ENCODE peak calls at places on chromosomes 7 and 10, in seven cellular contexts. One of them, this sample, is unnamed. For H3K4me1, the result is how much of the 10 kb centered on the place peaks cover.

GRCh38 chr10:126250527-126251310 is 137.6 kb downstream of the ADAM12 start:
- DNase-seq in esophagus squamous epithelium: no peak
- DNase-seq in heart right ventricle: no peak
- DNase-seq in adrenal gland: no peak
- DNase-seq in vagina: peak
- DNase-seq in NT2/D1: no peak
- DNase-seq in fibroblast of lung: no peak
- DNase-seq in this sample: no peak

GRCh38 chr10:52106895-52107294 is 207.2 kb upstream of the DKK1 start:
- DNase-seq in NT2/D1: no peak
- DNase-seq in adrenal gland: no peak
- DNase-seq in vagina: no peak
- DNase-seq in heart right ventricle: no peak
- DNase-seq in fibroblast of lung: no peak
- DNase-seq in esophagus squamous epithelium: no peak
- DNase-seq in this sample: no peak

GRCh38 chr7:39624202-39624807 is 933 bp downstream of the RALA start:
- DNase-seq in adrenal gland: peak
- DNase-seq in fibroblast of lung: peak
- DNase-seq in heart right ventricle: no peak
- DNase-seq in esophagus squamous epithelium: no peak
- DNase-seq in NT2/D1: no peak
- DNase-seq in vagina: no peak
- DNase-seq in this sample: peak

GRCh38 chr7:73811760-73812168 is 19.0 kb upstream of the CLDN4 start:
- DNase-seq in esophagus squamous epithelium: no peak
- DNase-seq in heart right ventricle: peak
- DNase-seq in vagina: peak
- DNase-seq in fibroblast of lung: peak
- DNase-seq in NT2/D1: peak
- DNase-seq in adrenal gland: peak
- DNase-seq in this sample: peak

GRCh38 chr7:68107256-68107655 is 1110.6 kb downstream of the TYW1 start:
- DNase-seq in vagina: no peak
- DNase-seq in esophagus squamous epithelium: no peak
- DNase-seq in NT2/D1: no peak
- DNase-seq in fibroblast of lung: peak
- DNase-seq in heart right ventricle: no peak
- DNase-seq in adrenal gland: no peak
- DNase-seq in this sample: no peak

GRCh38 chr7:4790078-4790465 is 14.6 kb downstream of the AP5Z1 start:
- DNase-seq in heart right ventricle: no peak
- DNase-seq in esophagus squamous epithelium: no peak
- DNase-seq in fibroblast of lung: no peak
- DNase-seq in adrenal gland: no peak
- DNase-seq in NT2/D1: no peak
- DNase-seq in vagina: no peak
- DNase-seq in this sample: no peak

GRCh38 chr10:74293686-74294365 is 142.8 kb downstream of the ADK start:
- DNase-seq in fibroblast of lung: peak
- DNase-seq in NT2/D1: no peak
- DNase-seq in adrenal gland: no peak
- DNase-seq in heart right ventricle: no peak
- DNase-seq in esophagus squamous epithelium: no peak
- DNase-seq in vagina: no peak
- DNase-seq in this sample: peak

GRCh38 chr7:128550920-128551319 is 74.4 kb downstream of the METTL2B start:
- DNase-seq in fibroblast of lung: no peak
- DNase-seq in adrenal gland: no peak
- DNase-seq in heart right ventricle: no peak
- DNase-seq in vagina: no peak
- DNase-seq in NT2/D1: no peak
- DNase-seq in esophagus squamous epithelium: no peak
- DNase-seq in this sample: no peak

GRCh38 chr10:69732826-69733150 is 68.9 kb upstream of the COL13A1 start:
- DNase-seq in vagina: no peak
- DNase-seq in esophagus squamous epithelium: no peak
- DNase-seq in heart right ventricle: no peak
- DNase-seq in fibroblast of lung: no peak
- DNase-seq in NT2/D1: no peak
- DNase-seq in adrenal gland: no peak
- DNase-seq in this sample: no peak

GRCh38 chr10:20494474-20494873 is 402.6 kb downstream of the NEBL start:
- DNase-seq in vagina: no peak
- DNase-seq in NT2/D1: no peak
- DNase-seq in fibroblast of lung: peak
- DNase-seq in esophagus squamous epithelium: no peak
- DNase-seq in heart right ventricle: no peak
- DNase-seq in adrenal gland: no peak
- DNase-seq in this sample: no peak

GRCh38 chr7:130356121-130356759 is 11.6 kb downstream of the CPA5 start:
- DNase-seq in fibroblast of lung: peak
- DNase-seq in heart right ventricle: peak
- DNase-seq in vagina: no peak
- DNase-seq in esophagus squamous epithelium: no peak
- DNase-seq in adrenal gland: peak
- DNase-seq in NT2/D1: peak
- DNase-seq in this sample: peak

GRCh38 chr7:76231583-76231982 is 29.9 kb downstream of the SRRM3 start:
- DNase-seq in vagina: no peak
- DNase-seq in heart right ventricle: no peak
- DNase-seq in esophagus squamous epithelium: no peak
- DNase-seq in adrenal gland: no peak
- DNase-seq in NT2/D1: no peak
- DNase-seq in fibroblast of lung: no peak
- DNase-seq in this sample: no peak

GRCh38 chr10:12643279-12643678 is 293.9 kb downstream of the CAMK1D start:
- DNase-seq in NT2/D1: no peak
- DNase-seq in adrenal gland: no peak
- DNase-seq in esophagus squamous epithelium: no peak
- DNase-seq in fibroblast of lung: no peak
- DNase-seq in heart right ventricle: no peak
- DNase-seq in vagina: no peak
- DNase-seq in this sample: no peak

GRCh38 chr7:44431091-44431608 is 59.3 kb downstream of the NUDCD3 start:
- DNase-seq in vagina: no peak
- DNase-seq in adrenal gland: peak
- DNase-seq in fibroblast of lung: peak
- DNase-seq in heart right ventricle: no peak
- DNase-seq in NT2/D1: no peak
- DNase-seq in esophagus squamous epithelium: no peak
- DNase-seq in this sample: no peak

GRCh38 chr7:2954433-2954853 is 89.2 kb downstream of the CARD11 start:
- DNase-seq in vagina: no peak
- DNase-seq in NT2/D1: no peak
- DNase-seq in esophagus squamous epithelium: no peak
- DNase-seq in fibroblast of lung: no peak
- DNase-seq in heart right ventricle: no peak
- DNase-seq in adrenal gland: peak
- DNase-seq in this sample: no peak

GRCh38 chr10:43131256-43131655 is 7.0 kb upstream of the CSGALNACT2 start:
- DNase-seq in esophagus squamous epithelium: no peak
- DNase-seq in NT2/D1: no peak
- DNase-seq in adrenal gland: no peak
- DNase-seq in fibroblast of lung: no peak
- DNase-seq in heart right ventricle: no peak
- DNase-seq in vagina: no peak
- DNase-seq in this sample: no peak

GRCh38 chr10:104393387-104393786 is 39.8 kb downstream of the CFAP58 start:
- DNase-seq in esophagus squamous epithelium: no peak
- DNase-seq in adrenal gland: no peak
- DNase-seq in heart right ventricle: no peak
- DNase-seq in vagina: no peak
- DNase-seq in NT2/D1: no peak
- DNase-seq in fibroblast of lung: no peak
- DNase-seq in this sample: no peak

GRCh38 chr7:28988091-28988490 is 30.0 kb upstream of the TRIL start:
- DNase-seq in adrenal gland: no peak
- DNase-seq in fibroblast of lung: no peak
- DNase-seq in NT2/D1: no peak
- DNase-seq in heart right ventricle: no peak
- DNase-seq in esophagus squamous epithelium: no peak
- DNase-seq in vagina: no peak
- DNase-seq in this sample: no peak

GRCh38 chr10:21084700-21085099 is 187.6 kb upstream of the NEBL start:
- DNase-seq in adrenal gland: no peak
- DNase-seq in heart right ventricle: no peak
- DNase-seq in fibroblast of lung: no peak
- DNase-seq in NT2/D1: no peak
- DNase-seq in esophagus squamous epithelium: no peak
- DNase-seq in vagina: no peak
- DNase-seq in this sample: no peak

GRCh38 chr10:35391153-35391953 is 55.0 kb downstream of the CCNY start:
- DNase-seq in NT2/D1: no peak
- DNase-seq in heart right ventricle: no peak
- DNase-seq in adrenal gland: no peak
- DNase-seq in esophagus squamous epithelium: no peak
- DNase-seq in fibroblast of lung: no peak
- DNase-seq in vagina: no peak
- DNase-seq in this sample: no peak

GRCh38 chr10:35390843-35391152 is 54.5 kb downstream of the CCNY start:
- DNase-seq in adrenal gland: no peak
- DNase-seq in esophagus squamous epithelium: no peak
- DNase-seq in vagina: no peak
- DNase-seq in NT2/D1: no peak
- DNase-seq in fibroblast of lung: no peak
- DNase-seq in heart right ventricle: no peak
- DNase-seq in this sample: no peak

GRCh38 chr10:35394411-35394851 is 58.1 kb downstream of the CCNY start:
- DNase-seq in fibroblast of lung: no peak
- DNase-seq in vagina: no peak
- DNase-seq in NT2/D1: no peak
- DNase-seq in heart right ventricle: no peak
- DNase-seq in adrenal gland: no peak
- DNase-seq in esophagus squamous epithelium: no peak
- DNase-seq in this sample: no peak

GRCh38 chr10:35391954-35392262 is 55.6 kb downstream of the CCNY start:
- DNase-seq in NT2/D1: no peak
- DNase-seq in adrenal gland: no peak
- DNase-seq in fibroblast of lung: no peak
- DNase-seq in vagina: no peak
- DNase-seq in heart right ventricle: no peak
- DNase-seq in esophagus squamous epithelium: no peak
- DNase-seq in this sample: no peak

GRCh38 chr10:35392482-35393230 is 56.3 kb downstream of the CCNY start:
- DNase-seq in heart right ventricle: no peak
- DNase-seq in esophagus squamous epithelium: no peak
- DNase-seq in vagina: no peak
- DNase-seq in fibroblast of lung: no peak
- DNase-seq in NT2/D1: no peak
- DNase-seq in adrenal gland: no peak
- DNase-seq in this sample: no peak
- H3K4me1 ChIP-seq in heart right ventricle: half or more
- H3K4me1 ChIP-seq in esophagus squamous epithelium: under half
- H3K4me1 ChIP-seq in vagina: half or more
- H3K4me1 ChIP-seq in fibroblast of lung: under half
- H3K4me1 ChIP-seq in NT2/D1: under half
- H3K4me1 ChIP-seq in adrenal gland: under half
- H3K4me1 ChIP-seq in this sample: under half

DNA sequence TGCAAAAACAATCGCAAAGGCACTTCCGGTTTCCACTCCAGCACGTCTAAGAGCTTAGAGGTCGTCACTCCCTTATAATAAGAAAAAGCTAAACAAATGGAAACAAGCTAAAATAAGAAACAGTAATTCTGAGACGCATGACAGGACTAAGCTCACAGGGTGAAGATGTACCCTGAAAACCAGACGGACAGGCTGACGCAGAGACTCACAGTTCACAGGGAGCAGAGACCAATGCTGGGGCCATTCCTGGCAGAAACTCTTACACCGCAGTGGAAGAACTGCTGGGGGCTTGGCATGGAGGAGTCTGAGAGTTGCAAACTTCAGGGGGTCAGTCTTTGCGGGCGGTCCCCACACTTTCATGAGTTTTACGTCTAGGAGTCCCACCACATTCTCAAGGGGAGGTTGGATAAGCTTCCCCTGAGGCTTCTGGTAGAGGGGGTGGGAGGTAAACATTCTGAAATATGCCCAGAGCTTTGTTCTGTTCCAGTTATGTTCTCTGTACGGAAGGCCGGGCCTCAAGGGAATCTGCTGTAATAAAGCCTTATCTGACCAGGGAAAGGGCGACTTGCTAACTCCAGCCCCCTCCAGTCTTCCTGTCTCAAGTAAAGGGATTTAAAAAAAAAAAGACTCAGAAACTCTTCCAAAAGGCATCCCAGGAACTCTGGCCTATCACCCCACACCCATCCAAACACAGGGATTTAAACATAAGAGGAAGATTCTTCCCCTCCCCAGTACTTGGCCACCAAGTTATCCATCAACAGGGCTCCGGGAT is 47.8 kb downstream of the BRI3 start:
- DNase-seq in vagina: no peak
- DNase-seq in NT2/D1: peak
- DNase-seq in fibroblast of lung: peak
- DNase-seq in heart right ventricle: peak
- DNase-seq in adrenal gland: no peak
- DNase-seq in esophagus squamous epithelium: no peak
- DNase-seq in this sample: no peak
- H3K4me3 ChIP-seq in vagina: no peak
- H3K4me3 ChIP-seq in NT2/D1: no peak
- H3K4me3 ChIP-seq in fibroblast of lung: no peak
- H3K4me3 ChIP-seq in heart right ventricle: no peak
- H3K4me3 ChIP-seq in adrenal gland: no peak
- H3K4me3 ChIP-seq in esophagus squamous epithelium: no peak
- H3K4me3 ChIP-seq in this sample: no peak

GRCh38 chr7:30740417-30741181 is 11.3 kb upstream of the INMT start:
- DNase-seq in heart right ventricle: peak
- DNase-seq in fibroblast of lung: peak
- DNase-seq in adrenal gland: peak
- DNase-seq in esophagus squamous epithelium: no peak
- DNase-seq in NT2/D1: peak
- DNase-seq in vagina: no peak
- DNase-seq in this sample: peak
- H3K4me1 ChIP-seq in heart right ventricle: under half
- H3K4me1 ChIP-seq in fibroblast of lung: under half
- H3K4me1 ChIP-seq in adrenal gland: under half
- H3K4me1 ChIP-seq in esophagus squamous epithelium: under half
- H3K4me1 ChIP-seq in NT2/D1: under half
- H3K4me1 ChIP-seq in vagina: under half
- H3K4me1 ChIP-seq in this sample: under half

GRCh38 chr10:125063256-125063945 is 97.0 kb downstream of the CTBP2 start:
- DNase-seq in fibroblast of lung: no peak
- DNase-seq in heart right ventricle: no peak
- DNase-seq in esophagus squamous epithelium: no peak
- DNase-seq in vagina: no peak
- DNase-seq in NT2/D1: no peak
- DNase-seq in adrenal gland: no peak
- DNase-seq in this sample: no peak

GRCh38 chr10:125062244-125063208 is 97.8 kb downstream of the CTBP2 start:
- DNase-seq in esophagus squamous epithelium: no peak
- DNase-seq in heart right ventricle: peak
- DNase-seq in fibroblast of lung: no peak
- DNase-seq in NT2/D1: no peak
- DNase-seq in vagina: no peak
- DNase-seq in adrenal gland: no peak
- DNase-seq in this sample: no peak

GRCh38 chr10:125066704-125067447 is 93.5 kb downstream of the CTBP2 start:
- DNase-seq in fibroblast of lung: no peak
- DNase-seq in vagina: no peak
- DNase-seq in adrenal gland: no peak
- DNase-seq in esophagus squamous epithelium: no peak
- DNase-seq in NT2/D1: no peak
- DNase-seq in heart right ventricle: no peak
- DNase-seq in this sample: no peak

GRCh38 chr10:125067764-125068163 is 92.6 kb downstream of the CTBP2 start:
- DNase-seq in NT2/D1: no peak
- DNase-seq in vagina: no peak
- DNase-seq in esophagus squamous epithelium: no peak
- DNase-seq in adrenal gland: no peak
- DNase-seq in heart right ventricle: no peak
- DNase-seq in fibroblast of lung: no peak
- DNase-seq in this sample: no peak

GRCh38 chr10:125064681-125065492 is 95.5 kb downstream of the CTBP2 start:
- DNase-seq in vagina: no peak
- DNase-seq in esophagus squamous epithelium: no peak
- DNase-seq in adrenal gland: no peak
- DNase-seq in fibroblast of lung: peak
- DNase-seq in NT2/D1: no peak
- DNase-seq in heart right ventricle: no peak
- DNase-seq in this sample: peak
- H3K4me3 ChIP-seq in vagina: no peak
- H3K4me3 ChIP-seq in esophagus squamous epithelium: no peak
- H3K4me3 ChIP-seq in adrenal gland: no peak
- H3K4me3 ChIP-seq in fibroblast of lung: no peak
- H3K4me3 ChIP-seq in NT2/D1: no peak
- H3K4me3 ChIP-seq in heart right ventricle: no peak
- H3K4me3 ChIP-seq in this sample: peak

This sample was measured in PC-9.